ENCODE peak calls at places on chromosome 14, in nine cellular contexts. Q is right lobe of liver, J is HS-5, X is lung microvascular endothelial cell, N is transverse colon, O is NCI-H1930, M is A549, U is WTC11, P is nucleus accumbens. I is an unnamed sample.
A peak's percentile ranks its signal among the peaks of the same experiment; 100 is the strongest.

GRCh38 chr14:36747411-36748184 is 85.9 kb downstream of the PAX9 start:
- DNase-seq in Q (no peak), J (no peak), X (peak; percentile 9), N (no peak), O (no peak), M (peak; percentile 17), U (no peak), P (no peak), I (no peak)

GRCh38 chr14:73752297-73752992 is 38.3 kb upstream of the PNMA1 start:
- DNase-seq in Q (peak; percentile 91), J (no peak), X (peak; percentile 43), N (peak; percentile 81), O (no peak), M (peak; percentile 53), U (no peak), P (no peak), I (peak; percentile 56)

GRCh38 chr14:31205681-31206535 is 1.7 kb downstream of the HECTD1 start:
- DNase-seq in Q (no peak), J (peak; percentile 60), X (peak; percentile 49), N (no peak), O (no peak), M (peak; percentile 40), U (no peak), P (no peak), I (no peak)

GRCh38 chr14:100304825-100305445 is 1.3 kb downstream of the SLC25A29 start:
- DNase-seq in Q (peak; percentile 74), J (no peak), X (peak; percentile 45), N (peak; percentile 64), O (no peak), M (peak; percentile 35), U (peak; percentile 74), P (no peak), I (peak; percentile 74)

GRCh38 chr14:58138719-58139482 is 13.1 kb downstream of the ARMH4 start:
- DNase-seq in Q (no peak), J (no peak), X (no peak), N (no peak), O (no peak), M (no peak), U (no peak), P (no peak), I (no peak)

GRCh38 chr14:60722836-60723217 is 1.3 kb downstream of the SIX4 start:
- DNase-seq in Q (no peak), J (no peak), X (no peak), N (peak; percentile 7), O (no peak), M (peak; percentile 7), U (peak; percentile 60), P (no peak), I (peak; percentile 33)

GRCh38 chr14:55129086-55129427 is at the start of gene LGALS3:
- DNase-seq in Q (peak; percentile 75), J (no peak), X (peak; percentile 58), N (peak; percentile 88), O (no peak), M (peak; percentile 56), U (peak; percentile 53), P (no peak), I (peak; percentile 82)

GRCh38 chr14:81980601-81981310 is 447.1 kb upstream of the SEL1L start:
- DNase-seq in Q (peak; percentile 62), J (no peak), X (no peak), N (no peak), O (no peak), M (no peak), U (no peak), P (no peak), I (peak; percentile 5)

GRCh38 chr14:65167072-65167645 is 64.8 kb upstream of the MAX start:
- DNase-seq in Q (no peak), J (no peak), X (no peak), N (no peak), O (no peak), M (peak; percentile 44), U (no peak), P (no peak), I (no peak)

GRCh38 chr14:71183856-71184255 is 276.6 kb downstream of the PCNX1 start:
- DNase-seq in Q (no peak), J (no peak), X (no peak), N (no peak), O (no peak), M (no peak), U (no peak), P (no peak), I (no peak)

GRCh38 chr14:89630096-89630829 is 213.2 kb upstream of the FOXN3 start:
- DNase-seq in Q (no peak), J (no peak), X (no peak), N (no peak), O (no peak), M (no peak), U (no peak), P (no peak), I (no peak)

GRCh38 chr14:50928002-50928635 is 16.2 kb downstream of the PYGL start:
- DNase-seq in Q (no peak), J (peak; percentile 73), X (no peak), N (no peak), O (no peak), M (no peak), U (no peak), P (no peak), I (peak; percentile 64)

GRCh38 chr14:78848234-78848820 is 678.2 kb downstream of the NRXN3 start:
- DNase-seq in Q (peak; percentile 52), J (peak; percentile 10), X (peak; percentile 58), N (peak; percentile 15), O (peak; percentile 36), M (peak; percentile 54), U (peak; percentile 69), P (no peak), I (peak; percentile 21)

GRCh38 chr14:54976316-54976715 is 50.6 kb downstream of the WDHD1 start:
- DNase-seq in Q (no peak), J (peak; percentile 68), X (peak; percentile 75), N (no peak), O (no peak), M (no peak), U (no peak), P (no peak), I (no peak)

GRCh38 chr14:58731465-58732330 is 93.9 kb downstream of the DACT1 start:
- DNase-seq in Q (no peak), J (peak; percentile 98), X (peak; percentile 6), N (no peak), O (no peak), M (peak; percentile 69), U (no peak), P (no peak), I (no peak)

GRCh38 chr14:81323621-81324400 is 76.3 kb downstream of the STON2 start:
- DNase-seq in Q (no peak), J (no peak), X (no peak), N (peak; percentile 81), O (peak; percentile 48), M (peak; percentile 71), U (peak; percentile 53), P (no peak), I (no peak)

GRCh38 chr14:92325835-92326234 is 2.9 kb downstream of the SLC24A4 start:
- DNase-seq in Q (no peak), J (no peak), X (no peak), N (no peak), O (no peak), M (peak; percentile 18), U (no peak), P (no peak), I (no peak)

GRCh38 chr14:46377305-46377704 is 274.3 kb downstream of the RPL10L start:
- DNase-seq in Q (peak; percentile 19), J (no peak), X (no peak), N (no peak), O (no peak), M (no peak), U (no peak), P (no peak), I (no peak)

GRCh38 chr14:80387563-80387981 is 176.3 kb upstream of the DIO2 start:
- DNase-seq in Q (no peak), J (no peak), X (no peak), N (no peak), O (no peak), M (no peak), U (no peak), P (peak; percentile 9), I (no peak)

GRCh38 chr14:59772252-59772651 is 98.3 kb downstream of the RTN1 start:
- DNase-seq in Q (no peak), J (no peak), X (peak; percentile 46), N (no peak), O (no peak), M (no peak), U (no peak), P (no peak), I (no peak)

GRCh38 chr14:65304963-65305362 is 107.6 kb upstream of the FUT8 start:
- DNase-seq in Q (no peak), J (no peak), X (no peak), N (no peak), O (no peak), M (no peak), U (no peak), P (no peak), I (no peak)

GRCh38 chr14:67513631-67514108 is 19.4 kb upstream of the PLEKHH1 start:
- DNase-seq in Q (no peak), J (no peak), X (no peak), N (peak; percentile 39), O (no peak), M (no peak), U (no peak), P (no peak), I (peak; percentile 49)

I was measured in body of pancreas.